ENCODE peak calls at places on chromosomes 13 and 19, in six cellular contexts. One of them, this sample, is unnamed.

GRCh38 chr19:5987077-5987818 is 9.3 kb upstream of the RANBP3 start:
- DNase-seq in IMR-90: peak; percentile 77
- DNase-seq in mesendoderm: peak; percentile 84
- DNase-seq in mesenchymal stem cell: peak; percentile 77
- DNase-seq in H1: peak; percentile 87
- DNase-seq in trophoblast cell: peak; percentile 67
- DNase-seq in this sample: peak; percentile 71

GRCh38 chr13:19860884-19861655 is 2.4 kb downstream of the ZMYM5 start:
- DNase-seq in IMR-90: peak; percentile 73
- DNase-seq in mesendoderm: peak; percentile 62
- DNase-seq in mesenchymal stem cell: peak; percentile 87
- DNase-seq in H1: no peak
- DNase-seq in trophoblast cell: peak; percentile 13
- DNase-seq in this sample: peak; percentile 15

GRCh38 chr19:18436651-18437478 is 1.1 kb downstream of the ISYNA1 start:
- DNase-seq in IMR-90: peak; percentile 69
- DNase-seq in mesendoderm: peak; percentile 95
- DNase-seq in mesenchymal stem cell: peak; percentile 92
- DNase-seq in H1: peak; percentile 92
- DNase-seq in trophoblast cell: peak; percentile 80
- DNase-seq in this sample: peak; percentile 85

GRCh38 chr19:57075801-57076492 is 43.8 kb upstream of the USP29 start:
- DNase-seq in IMR-90: no peak
- DNase-seq in mesendoderm: no peak
- DNase-seq in mesenchymal stem cell: no peak
- DNase-seq in H1: no peak
- DNase-seq in trophoblast cell: no peak
- DNase-seq in this sample: no peak

GRCh38 chr19:58535857-58536256 is 8.0 kb upstream of the TRIM28 start:
- DNase-seq in IMR-90: no peak
- DNase-seq in mesendoderm: no peak
- DNase-seq in mesenchymal stem cell: no peak
- DNase-seq in H1: no peak
- DNase-seq in trophoblast cell: no peak
- DNase-seq in this sample: no peak

GRCh38 chr19:23392706-23393105 is 2.6 kb downstream of the ZNF91 start:
- DNase-seq in IMR-90: no peak
- DNase-seq in mesendoderm: peak; percentile 90
- DNase-seq in mesenchymal stem cell: no peak
- DNase-seq in H1: no peak
- DNase-seq in trophoblast cell: peak; percentile 35
- DNase-seq in this sample: no peak

GRCh38 chr13:94389544-94390351 is 89.7 kb downstream of the DCT start:
- DNase-seq in IMR-90: no peak
- DNase-seq in mesendoderm: no peak
- DNase-seq in mesenchymal stem cell: peak; percentile 22
- DNase-seq in H1: no peak
- DNase-seq in trophoblast cell: no peak
- DNase-seq in this sample: no peak

GRCh38 chr13:37011002-37011401 is 10.4 kb downstream of the EXOSC8 start:
- DNase-seq in IMR-90: peak; percentile 59
- DNase-seq in mesendoderm: no peak
- DNase-seq in mesenchymal stem cell: no peak
- DNase-seq in H1: no peak
- DNase-seq in trophoblast cell: no peak
- DNase-seq in this sample: no peak

GRCh38 chr19:50199254-50199545 is 4.2 kb upstream of the MYH14 start:
- DNase-seq in IMR-90: no peak
- DNase-seq in mesendoderm: no peak
- DNase-seq in mesenchymal stem cell: no peak
- DNase-seq in H1: no peak
- DNase-seq in trophoblast cell: no peak
- DNase-seq in this sample: no peak

GRCh38 chr19:36638862-36639510 is 27.7 kb downstream of the ZNF461 start:
- DNase-seq in IMR-90: no peak
- DNase-seq in mesendoderm: peak; percentile 38
- DNase-seq in mesenchymal stem cell: peak; percentile 16
- DNase-seq in H1: no peak
- DNase-seq in trophoblast cell: no peak
- DNase-seq in this sample: no peak

GRCh38 chr13:78993792-78994191 is 334.8 kb upstream of the OBI1 start:
- DNase-seq in IMR-90: no peak
- DNase-seq in mesendoderm: no peak
- DNase-seq in mesenchymal stem cell: no peak
- DNase-seq in H1: no peak
- DNase-seq in trophoblast cell: no peak
- DNase-seq in this sample: no peak

DNA sequence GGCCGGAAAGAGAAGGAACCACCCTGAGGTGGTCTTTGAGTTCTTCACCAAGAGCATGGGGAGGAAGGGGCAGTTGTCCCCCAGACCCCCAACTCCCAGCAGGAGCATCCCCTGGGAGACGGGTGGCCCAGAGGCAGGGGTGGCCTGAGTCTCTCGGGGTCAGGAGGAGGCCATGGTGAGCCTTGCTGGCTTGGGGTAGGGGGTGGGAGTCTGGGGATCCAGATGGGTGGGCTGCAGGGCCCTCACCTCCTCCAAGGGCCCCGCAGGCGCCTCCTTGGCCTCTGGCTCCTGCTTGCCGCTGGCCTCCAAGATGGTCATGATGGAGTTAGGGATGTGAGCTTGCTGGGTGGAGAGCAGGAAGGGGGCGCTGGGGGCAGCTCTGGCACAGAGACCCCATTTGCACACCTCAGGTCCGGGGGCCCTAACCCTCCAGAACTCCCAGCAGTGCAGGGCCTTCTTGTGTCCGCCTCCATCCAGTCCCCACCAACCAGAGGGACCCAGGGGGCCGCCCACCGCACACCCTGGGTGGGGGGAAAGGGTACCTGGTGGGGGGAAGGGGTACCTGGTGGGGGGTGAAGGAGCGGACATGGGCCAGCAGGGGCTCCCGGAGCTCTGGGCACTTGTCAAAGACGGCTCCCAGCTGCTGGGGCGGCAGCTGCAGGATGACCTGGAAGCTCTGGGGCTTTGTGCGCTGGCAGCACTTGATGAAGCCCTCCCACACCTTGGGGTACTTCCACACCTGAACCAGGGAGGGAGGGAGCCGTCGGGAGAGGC is 1.3 kb upstream of the RSPH6A start:
- DNase-seq in IMR-90: no peak
- DNase-seq in mesendoderm: no peak
- DNase-seq in mesenchymal stem cell: no peak
- DNase-seq in H1: peak; percentile 68
- DNase-seq in trophoblast cell: no peak
- DNase-seq in this sample: no peak
- H2BK120ac ChIP-seq in IMR-90: no peak overlapping the region
- H2BK120ac ChIP-seq in mesendoderm: peak overlapping the region; percentile 14
- H2BK120ac ChIP-seq in mesenchymal stem cell: no peak overlapping the region
- H2BK120ac ChIP-seq in H1: no peak overlapping the region
- H2BK120ac ChIP-seq in trophoblast cell: peak overlapping the region; percentile 1
- H2BK120ac ChIP-seq in this sample: peak overlapping the region; percentile 93

DNA sequence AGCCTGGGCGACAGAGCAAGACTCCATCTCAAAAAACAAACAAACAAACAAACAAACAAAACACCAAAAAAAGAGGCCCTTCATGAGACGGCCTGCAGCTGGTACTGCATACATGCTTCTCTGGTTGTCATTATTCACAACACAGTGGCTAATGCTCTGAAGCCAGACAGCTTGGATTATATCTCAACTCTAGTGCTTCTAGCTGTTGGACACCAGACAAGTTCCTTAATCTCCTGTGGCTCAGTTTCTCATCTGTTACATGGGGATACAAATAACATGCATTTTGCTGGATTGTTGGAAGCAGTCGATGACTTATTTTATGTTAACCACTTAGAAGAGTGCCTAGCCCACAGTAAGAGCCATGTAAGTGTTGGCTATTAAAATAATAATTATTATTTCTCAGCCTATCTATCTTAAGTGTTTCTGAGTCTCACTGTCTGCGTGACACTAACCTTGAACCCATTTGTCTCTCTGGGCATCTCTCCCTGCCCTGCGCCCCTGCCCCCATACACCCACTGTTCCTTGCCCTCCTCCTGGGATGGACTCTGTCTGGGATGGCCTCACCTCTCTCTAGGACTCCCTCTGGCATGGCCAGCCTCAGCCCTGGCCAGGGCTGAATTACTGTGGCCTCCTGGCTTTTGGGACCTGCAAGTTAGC is 3.1 kb upstream of the JUNB start:
- DNase-seq in IMR-90: no peak
- DNase-seq in mesendoderm: no peak
- DNase-seq in mesenchymal stem cell: peak; percentile 58
- DNase-seq in H1: no peak
- DNase-seq in trophoblast cell: no peak
- DNase-seq in this sample: no peak
- H3K4me3 ChIP-seq in IMR-90: no peak overlapping the region
- H3K4me3 ChIP-seq in mesendoderm: no peak overlapping the region
- H3K4me3 ChIP-seq in mesenchymal stem cell: no peak overlapping the region
- H3K4me3 ChIP-seq in H1: peak overlapping the region; percentile 56
- H3K4me3 ChIP-seq in trophoblast cell: no peak overlapping the region
- H3K4me3 ChIP-seq in this sample: no peak overlapping the region

GRCh38 chr19:47786566-47786965 is 8.1 kb downstream of the SELENOW start:
- DNase-seq in IMR-90: no peak
- DNase-seq in mesendoderm: no peak
- DNase-seq in mesenchymal stem cell: no peak
- DNase-seq in H1: no peak
- DNase-seq in trophoblast cell: no peak
- DNase-seq in this sample: no peak
- H2BK120ac ChIP-seq in IMR-90: no peak overlapping the region
- H2BK120ac ChIP-seq in mesendoderm: no peak overlapping the region
- H2BK120ac ChIP-seq in mesenchymal stem cell: no peak overlapping the region
- H2BK120ac ChIP-seq in H1: no peak overlapping the region
- H2BK120ac ChIP-seq in trophoblast cell: no peak overlapping the region
- H2BK120ac ChIP-seq in this sample: no peak overlapping the region

GRCh38 chr13:98039964-98040363 is 86.5 kb downstream of the IPO5 start:
- DNase-seq in IMR-90: no peak
- DNase-seq in mesendoderm: no peak
- DNase-seq in mesenchymal stem cell: no peak
- DNase-seq in H1: no peak
- DNase-seq in trophoblast cell: no peak
- DNase-seq in this sample: no peak
- H3K4me3 ChIP-seq in IMR-90: no peak overlapping the region
- H3K4me3 ChIP-seq in mesendoderm: no peak overlapping the region
- H3K4me3 ChIP-seq in mesenchymal stem cell: no peak overlapping the region
- H3K4me3 ChIP-seq in H1: no peak overlapping the region
- H3K4me3 ChIP-seq in trophoblast cell: no peak overlapping the region
- H3K4me3 ChIP-seq in this sample: no peak overlapping the region

This sample was measured in neuronal stem cell.